ENCODE peak calls at places on chromosomes 2 and 18, in four cellular contexts. One of them, this sample, is unnamed.

GRCh38 chr2:48312126-48312525 is 217.8 kb upstream of the STON1 start:
- DNase-seq in neural progenitor cell: no peak
- DNase-seq in heart left ventricle: no peak
- DNase-seq in HCT116: no peak
- DNase-seq in this sample: no peak

GRCh38 chr18:75350440-75350839 is 77.1 kb downstream of the SMIM21 start:
- DNase-seq in neural progenitor cell: peak; percentile 65
- DNase-seq in heart left ventricle: no peak
- DNase-seq in HCT116: no peak
- DNase-seq in this sample: no peak

GRCh38 chr2:147646999-147647588 is 197.7 kb upstream of the ACVR2A start:
- DNase-seq in neural progenitor cell: peak; percentile 62
- DNase-seq in heart left ventricle: no peak
- DNase-seq in HCT116: no peak
- DNase-seq in this sample: no peak

GRCh38 chr2:168210216-168210897 is 37.0 kb downstream of the STK39 start:
- DNase-seq in neural progenitor cell: no peak
- DNase-seq in heart left ventricle: no peak
- DNase-seq in HCT116: no peak
- DNase-seq in this sample: no peak

GRCh38 chr18:53789376-53790247 is 434.9 kb downstream of the MBD2 start:
- DNase-seq in neural progenitor cell: no peak
- DNase-seq in heart left ventricle: no peak
- DNase-seq in HCT116: no peak
- DNase-seq in this sample: no peak

GRCh38 chr2:47676236-47676635 is 106.7 kb upstream of the MSH6 start:
- DNase-seq in neural progenitor cell: no peak
- DNase-seq in heart left ventricle: no peak
- DNase-seq in HCT116: no peak
- DNase-seq in this sample: no peak

GRCh38 chr2:19187323-19188020 is 171.0 kb downstream of the OSR1 start:
- DNase-seq in neural progenitor cell: no peak
- DNase-seq in heart left ventricle: no peak
- DNase-seq in HCT116: peak; percentile 32
- DNase-seq in this sample: no peak

GRCh38 chr2:166539340-166540162 is 45.5 kb upstream of the SCN7A start:
- DNase-seq in neural progenitor cell: peak; percentile 72
- DNase-seq in heart left ventricle: no peak
- DNase-seq in HCT116: peak; percentile 51
- DNase-seq in this sample: peak; percentile 5

GRCh38 chr2:136327162-136327852 is 209.4 kb upstream of the CXCR4 start:
- DNase-seq in neural progenitor cell: no peak
- DNase-seq in heart left ventricle: no peak
- DNase-seq in HCT116: no peak
- DNase-seq in this sample: peak; percentile 10

GRCh38 chr2:176182671-176183070 is 5.8 kb upstream of the HOXD1 start:
- DNase-seq in neural progenitor cell: no peak
- DNase-seq in heart left ventricle: no peak
- DNase-seq in HCT116: no peak
- DNase-seq in this sample: no peak

GRCh38 chr2:185477452-185477851 is 261.2 kb upstream of the FSIP2 start:
- DNase-seq in neural progenitor cell: no peak
- DNase-seq in heart left ventricle: no peak
- DNase-seq in HCT116: no peak
- DNase-seq in this sample: no peak

GRCh38 chr18:40935423-40935822 is 1019.6 kb upstream of the PIK3C3 start:
- DNase-seq in neural progenitor cell: peak; percentile 57
- DNase-seq in heart left ventricle: no peak
- DNase-seq in HCT116: no peak
- DNase-seq in this sample: no peak

GRCh38 chr2:241554610-241555322 is 3.8 kb upstream of the BOK start:
- DNase-seq in neural progenitor cell: no peak
- DNase-seq in heart left ventricle: no peak
- DNase-seq in HCT116: no peak
- DNase-seq in this sample: no peak

GRCh38 chr2:174180837-174181236 is 67.5 kb downstream of the OLA1 start:
- DNase-seq in neural progenitor cell: no peak
- DNase-seq in heart left ventricle: no peak
- DNase-seq in HCT116: no peak
- DNase-seq in this sample: no peak

GRCh38 chr2:86513948-86514660 is 49.1 kb downstream of the CHMP3 start:
- DNase-seq in neural progenitor cell: no peak
- DNase-seq in heart left ventricle: no peak
- DNase-seq in HCT116: no peak
- DNase-seq in this sample: no peak

GRCh38 chr2:43273477-43273876 is 47.1 kb upstream of the ZFP36L2 start:
- DNase-seq in neural progenitor cell: no peak
- DNase-seq in heart left ventricle: no peak
- DNase-seq in HCT116: no peak
- DNase-seq in this sample: no peak

GRCh38 chr2:94759211-94759610 is 112.0 kb upstream of the TEKT4 start:
- DNase-seq in neural progenitor cell: no peak
- DNase-seq in heart left ventricle: no peak
- DNase-seq in HCT116: peak; percentile 23
- DNase-seq in this sample: no peak
- H3K27me3 ChIP-seq in neural progenitor cell: no peaks in the 10 kb centered on the region
- H3K27me3 ChIP-seq in heart left ventricle: no peaks in the 10 kb centered on the region
- H3K27me3 ChIP-seq in HCT116: peaks cover 8% of the 10 kb centered on the region
- H3K27me3 ChIP-seq in this sample: no peaks in the 10 kb centered on the region

GRCh38 chr2:84888401-84889276 is 7.8 kb upstream of the TRABD2A start:
- DNase-seq in neural progenitor cell: no peak
- DNase-seq in heart left ventricle: no peak
- DNase-seq in HCT116: no peak
- DNase-seq in this sample: no peak

GRCh38 chr2:84891355-84892010 is 10.6 kb upstream of the TRABD2A start:
- DNase-seq in neural progenitor cell: no peak
- DNase-seq in heart left ventricle: no peak
- DNase-seq in HCT116: no peak
- DNase-seq in this sample: no peak

GRCh38 chr2:84886791-84887190 is 5.9 kb upstream of the TRABD2A start:
- DNase-seq in neural progenitor cell: no peak
- DNase-seq in heart left ventricle: no peak
- DNase-seq in HCT116: no peak
- DNase-seq in this sample: no peak

GRCh38 chr2:84885111-84885510 is 4.2 kb upstream of the TRABD2A start:
- DNase-seq in neural progenitor cell: no peak
- DNase-seq in heart left ventricle: no peak
- DNase-seq in HCT116: no peak
- DNase-seq in this sample: no peak

GRCh38 chr2:84889332-84889731 is 8.4 kb upstream of the TRABD2A start:
- DNase-seq in neural progenitor cell: no peak
- DNase-seq in heart left ventricle: no peak
- DNase-seq in HCT116: no peak
- DNase-seq in this sample: no peak
- H3K4me3 ChIP-seq in neural progenitor cell: no peak overlapping the region
- H3K4me3 ChIP-seq in heart left ventricle: peak overlapping the region; percentile 10
- H3K4me3 ChIP-seq in HCT116: no peak overlapping the region
- H3K4me3 ChIP-seq in this sample: no peak overlapping the region

DNA sequence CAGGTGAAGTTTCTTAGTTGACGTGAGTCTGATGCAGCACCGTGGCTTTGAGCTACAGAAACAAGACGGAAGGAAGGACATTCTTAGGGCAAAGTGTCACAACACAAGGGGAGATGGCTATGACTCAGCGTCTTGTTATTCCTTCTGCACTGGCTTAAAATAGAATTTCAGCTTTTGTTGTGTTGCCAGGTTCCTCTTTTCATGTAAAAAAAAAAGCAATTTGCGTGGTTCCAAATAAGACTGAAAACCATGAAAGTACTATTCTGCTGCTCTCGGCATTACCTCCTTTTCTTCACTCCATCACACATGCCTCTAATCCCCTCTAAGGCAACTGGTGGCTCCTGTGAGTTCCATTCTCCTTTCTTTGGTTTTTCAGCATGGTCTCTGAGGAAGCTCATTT is 150.1 kb downstream of the ANTXR1 start:
- DNase-seq in neural progenitor cell: no peak
- DNase-seq in heart left ventricle: peak; percentile 35
- DNase-seq in HCT116: peak; percentile 47
- DNase-seq in this sample: peak; percentile 85
- TF ChIP-seq CTCF in neural progenitor cell: no peak
- TF ChIP-seq CTCF in heart left ventricle: no peak
- TF ChIP-seq CTCF in HCT116: no peak
- TF ChIP-seq CTCF in this sample: no peak

DNA sequence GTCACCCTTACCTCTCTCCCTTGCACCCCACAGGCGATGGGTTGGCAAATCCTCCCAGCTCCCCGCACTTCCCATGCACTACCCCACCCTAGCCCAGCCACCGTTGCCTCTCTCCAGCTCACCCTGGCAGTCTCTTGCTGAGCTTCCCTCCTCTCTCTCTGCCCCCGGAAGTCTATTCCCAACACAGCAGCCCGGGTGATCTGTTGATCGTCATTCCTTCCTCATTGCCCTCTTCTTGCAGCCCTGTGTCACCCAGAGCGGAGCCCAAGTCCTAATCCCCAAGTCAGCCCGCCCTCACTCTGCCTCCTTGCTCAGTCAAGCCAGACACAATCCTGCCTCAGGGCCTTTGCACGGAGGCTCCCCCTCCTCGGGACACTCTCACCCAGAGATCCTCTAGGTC is 55.2 kb downstream of the CIB4 start:
- DNase-seq in neural progenitor cell: no peak
- DNase-seq in heart left ventricle: no peak
- DNase-seq in HCT116: no peak
- DNase-seq in this sample: no peak
- H3K27me3 ChIP-seq in neural progenitor cell: peaks cover 22% of the 10 kb centered on the region
- H3K27me3 ChIP-seq in heart left ventricle: peaks cover 10% of the 10 kb centered on the region
- H3K27me3 ChIP-seq in HCT116: peaks cover 31% of the 10 kb centered on the region
- H3K27me3 ChIP-seq in this sample: peaks cover 54% of the 10 kb centered on the region